ENCODE peak calls at places on chromosomes 3 and 15, in ten cellular contexts. X is left ventricle myocardium inferior, A is psoas muscle, L is stomach, S is GM23338, M is adrenal gland, V is cardiac muscle cell, G is SK-N-SH, Q is heart right ventricle, C is kidney. I is an unnamed sample.

GRCh38 chr3:141846050-141846433 is 30.4 kb upstream of the ATP1B3 start:
- DNase-seq in X (no peak), A (no peak), L (no peak), S (no peak), M (no peak), V (no peak), G (no peak), Q (no peak), C (no peak), I (no peak)

GRCh38 chr3:179760944-179761343 is 108.1 kb downstream of the USP13 start:
- DNase-seq in X (no peak), A (peak; percentile 23), L (no peak), S (no peak), M (peak; percentile 26), V (no peak), G (no peak), Q (no peak), C (no peak), I (no peak)

GRCh38 chr3:69090021-69090420 is 5.3 kb downstream of the ARL6IP5 start:
- DNase-seq in X (no peak), A (no peak), L (no peak), S (no peak), M (no peak), V (no peak), G (no peak), Q (no peak), C (no peak), I (no peak)

GRCh38 chr3:55570361-55570760 is 83.3 kb upstream of the WNT5A start:
- DNase-seq in X (no peak), A (no peak), L (no peak), S (no peak), M (no peak), V (no peak), G (no peak), Q (no peak), C (no peak), I (no peak)

GRCh38 chr3:177447938-177448337 is 250.7 kb upstream of the TBL1XR1 start:
- DNase-seq in X (no peak), A (no peak), L (peak; percentile 89), S (no peak), M (no peak), V (no peak), G (no peak), Q (no peak), C (peak; percentile 81), I (no peak)

GRCh38 chr15:33234019-33234418 is 39.5 kb upstream of the FMN1 start:
- DNase-seq in X (no peak), A (no peak), L (no peak), S (peak; percentile 72), M (peak; percentile 21), V (peak; percentile 39), G (peak; percentile 43), Q (no peak), C (no peak), I (no peak)

GRCh38 chr15:88745696-88746095 is 57.5 kb upstream of the ACAN start:
- DNase-seq in X (no peak), A (no peak), L (no peak), S (no peak), M (no peak), V (no peak), G (no peak), Q (no peak), C (no peak), I (no peak)

GRCh38 chr3:98906230-98906629 is 4.7 kb upstream of the DCBLD2 start:
- DNase-seq in X (no peak), A (no peak), L (no peak), S (no peak), M (no peak), V (no peak), G (no peak), Q (no peak), C (no peak), I (no peak)

GRCh38 chr3:181403876-181404660 is 307.7 kb upstream of the SOX2 start:
- DNase-seq in X (no peak), A (no peak), L (no peak), S (no peak), M (no peak), V (no peak), G (no peak), Q (no peak), C (no peak), I (no peak)

GRCh38 chr3:54225841-54226528 is 103.6 kb downstream of the CACNA2D3 start:
- DNase-seq in X (no peak), A (no peak), L (no peak), S (no peak), M (no peak), V (peak; percentile 8), G (no peak), Q (no peak), C (no peak), I (no peak)

GRCh38 chr3:123297627-123297899 is 95.8 kb downstream of the SEC22A start:
- DNase-seq in X (no peak), A (no peak), L (no peak), S (peak; percentile 56), M (no peak), V (no peak), G (no peak), Q (no peak), C (no peak), I (no peak)
- TF ChIP-seq CTCF in X (no peak), A (no peak), L (no peak), S (peak; percentile 70), M (no peak), V (no peak), G (no peak), Q (no peak), C (no peak), I (no peak)

GRCh38 chr15:62491642-62492041 is 326.6 kb upstream of the C2CD4B start:
- DNase-seq in X (no peak), A (no peak), L (no peak), S (no peak), M (no peak), V (no peak), G (no peak), Q (no peak), C (no peak), I (no peak)
- H3K4me3 ChIP-seq in X (no peak overlapping the region), A (no peak overlapping the region), L (no peak overlapping the region), S (no peak overlapping the region), M (no peak overlapping the region), V (no peak overlapping the region), G (no peak overlapping the region), Q (no peak overlapping the region), C (no peak overlapping the region), I (no peak overlapping the region)

GRCh38 chr3:46289961-46290360 is 47.7 kb downstream of the CCR3 start:
- DNase-seq in X (no peak), A (no peak), L (no peak), S (no peak), M (no peak), V (no peak), G (no peak), Q (no peak), C (no peak), I (no peak)
- H3K36me3 ChIP-seq in X (no peaks in the 10 kb centered on the region), A (no peaks in the 10 kb centered on the region), L (no peaks in the 10 kb centered on the region), S (no peaks in the 10 kb centered on the region), M (no peaks in the 10 kb centered on the region), V (no peaks in the 10 kb centered on the region), G (no peaks in the 10 kb centered on the region), Q (no peaks in the 10 kb centered on the region), C (no peaks in the 10 kb centered on the region), I (no peaks in the 10 kb centered on the region)

GRCh38 chr3:4335840-4336579 is 32.8 kb downstream of the SETMAR start:
- DNase-seq in X (no peak), A (no peak), L (no peak), S (no peak), M (no peak), V (no peak), G (no peak), Q (no peak), C (no peak), I (no peak)

GRCh38 chr3:4332574-4332973 is 29.4 kb downstream of the SETMAR start:
- DNase-seq in X (no peak), A (no peak), L (no peak), S (no peak), M (no peak), V (no peak), G (no peak), Q (no peak), C (no peak), I (no peak)

GRCh38 chr3:4332991-4333390 is 29.8 kb downstream of the SETMAR start:
- DNase-seq in X (no peak), A (no peak), L (no peak), S (no peak), M (no peak), V (no peak), G (no peak), Q (no peak), C (no peak), I (no peak)

GRCh38 chr3:4332111-4332510 is 28.9 kb downstream of the SETMAR start:
- DNase-seq in X (no peak), A (no peak), L (no peak), S (peak; percentile 48), M (no peak), V (no peak), G (no peak), Q (no peak), C (no peak), I (no peak)

GRCh38 chr3:4334548-4334947 is 31.4 kb downstream of the SETMAR start:
- DNase-seq in X (no peak), A (no peak), L (no peak), S (peak; percentile 45), M (no peak), V (no peak), G (no peak), Q (no peak), C (no peak), I (no peak)
- TF ChIP-seq CTCF in X (no peak), A (no peak), L (no peak), S (peak; percentile 47), M (no peak), V (no peak), G (peak; percentile 24), Q (no peak), C (no peak), I (no peak)

GRCh38 chr3:111653766-111654165 is 58.6 kb upstream of the ZBED2 start:
- DNase-seq in X (no peak), A (no peak), L (no peak), S (no peak), M (no peak), V (no peak), G (no peak), Q (no peak), C (no peak), I (no peak)
- H3K4me3 ChIP-seq in X (no peak overlapping the region), A (no peak overlapping the region), L (no peak overlapping the region), S (no peak overlapping the region), M (no peak overlapping the region), V (no peak overlapping the region), G (no peak overlapping the region), Q (no peak overlapping the region), C (no peak overlapping the region), I (no peak overlapping the region)

I was measured in right atrium auricular region.